ENCODE peak calls at places on chromosomes 5 and 9, in seven cellular contexts. B, I, D, E, S, W and H are unnamed samples.
A peak's percentile ranks its signal among the peaks of the same experiment; 100 is the strongest.

GRCh38 chr5:115661156-115661555 is 35.3 kb upstream of the TMED7 start:
- DNase-seq in E (peak; percentile 13), B (no peak), W (no peak), I (no peak), S (no peak), D (no peak), H (no peak)

GRCh38 chr5:10645671-10646070 is 81.8 kb downstream of the ANKRD33B start:
- DNase-seq in E (no peak), I (no peak), S (no peak), D (no peak), W (no peak), B (no peak), H (no peak)

GRCh38 chr5:42982107-42982622 is 58.0 kb downstream of the ANXA2R start:
- DNase-seq in S (peak; percentile 51), I (no peak), E (no peak), B (no peak), D (no peak), W (no peak), H (no peak)

GRCh38 chr5:107402881-107403280 is 267.9 kb downstream of the EFNA5 start:
- DNase-seq in I (no peak), B (no peak), E (no peak), S (no peak), W (no peak), D (no peak), H (no peak)

GRCh38 chr9:4020747-4021296 is 279.0 kb downstream of the GLIS3 start:
- DNase-seq in W (no peak), I (no peak), S (no peak), B (no peak), D (no peak), E (no peak), H (no peak)

GRCh38 chr5:60685700-60686099 is 14.3 kb downstream of the DEPDC1B start:
- DNase-seq in B (no peak), E (no peak), D (no peak), W (peak; percentile 10), S (no peak), I (no peak), H (no peak)

GRCh38 chr5:99674086-99674485 is 745.3 kb upstream of the CHD1 start:
- DNase-seq in W (no peak), E (no peak), B (no peak), D (no peak), S (no peak), I (no peak), H (no peak)

GRCh38 chr5:141369994-141370848 is at the start of gene PCDHGB3:
- DNase-seq in S (peak; percentile 41), E (peak; percentile 58), I (no peak), B (no peak), D (no peak), W (no peak), H (no peak)

GRCh38 chr5:61286446-61287132 is 45.5 kb upstream of the ZSWIM6 start:
- DNase-seq in B (no peak), E (peak; percentile 54), D (no peak), I (no peak), W (no peak), S (no peak), H (no peak)

GRCh38 chr5:2724831-2725230 is 26.6 kb downstream of the IRX2 start:
- DNase-seq in D (no peak), B (no peak), I (peak; percentile 60), W (no peak), E (no peak), S (no peak), H (no peak)

GRCh38 chr9:114908104-114908621 is 22.2 kb downstream of the TNFSF8 start:
- DNase-seq in I (no peak), S (peak; percentile 71), E (no peak), B (no peak), W (no peak), D (peak; percentile 53), H (no peak)